ENCODE peak calls at places on chromosomes 16 and 17, in six cellular contexts. Z, Q, B, J, K and V are unnamed samples.

GRCh38 chr16:77171750-77172635 is 19.0 kb upstream of the MON1B start:
- DNase-seq in Z (peak), Q (no peak), B (no peak), J (peak), K (peak), V (peak)

GRCh38 chr17:74742153-74742515 is 5.1 kb downstream of the RAB37 start:
- DNase-seq in Z (no peak), Q (no peak), B (peak), J (peak), K (no peak), V (no peak)

GRCh38 chr16:79792952-79793351 is 192.4 kb upstream of the MAF start:
- DNase-seq in Z (peak), Q (no peak), B (no peak), J (peak), K (no peak), V (no peak)

GRCh38 chr16:76946879-76947278 is 244.1 kb upstream of the MON1B start:
- DNase-seq in Z (peak), Q (no peak), B (no peak), J (peak), K (peak), V (no peak)

GRCh38 chr16:50045412-50045811 is 20.4 kb upstream of the HEATR3 start:
- DNase-seq in Z (no peak), Q (no peak), B (no peak), J (no peak), K (no peak), V (no peak)

GRCh38 chr16:84599528-84600202 is 18.2 kb downstream of the COTL1 start:
- DNase-seq in Z (peak), Q (peak), B (peak), J (peak), K (peak), V (peak)

GRCh38 chr17:45394001-45394912 is 38.4 kb downstream of the ARHGAP27 start:
- DNase-seq in Z (no peak), Q (no peak), B (no peak), J (no peak), K (no peak), V (no peak)

GRCh38 chr17:55294042-55294751 is 29.4 kb downstream of the HLF start:
- DNase-seq in Z (no peak), Q (no peak), B (no peak), J (no peak), K (no peak), V (no peak)

GRCh38 chr16:66903544-66904427 is 14.9 kb downstream of the CDH16 start:
- DNase-seq in Z (peak), Q (no peak), B (peak), J (no peak), K (no peak), V (no peak)

GRCh38 chr17:156946-157345 is 19.6 kb downstream of the SCGB1C2 start:
- DNase-seq in Z (no peak), Q (no peak), B (no peak), J (no peak), K (no peak), V (no peak)

GRCh38 chr16:87207509-87207908 is 109.7 kb downstream of the C16orf95 start:
- DNase-seq in Z (no peak), Q (no peak), B (no peak), J (no peak), K (peak), V (no peak)

GRCh38 chr17:57595426-57595825 is 149.7 kb downstream of the CCDC182 start:
- DNase-seq in Z (no peak), Q (no peak), B (no peak), J (no peak), K (no peak), V (no peak)

GRCh38 chr16:86945166-86945900 is 367.0 kb downstream of the FOXL1 start:
- DNase-seq in Z (no peak), Q (no peak), B (no peak), J (no peak), K (no peak), V (no peak)

GRCh38 chr16:88810868-88811599 is 694 bp downstream of the APRT start:
- DNase-seq in Z (peak), Q (peak), B (peak), J (peak), K (peak), V (no peak)

GRCh38 chr16:81520151-81520470 is 75.5 kb downstream of the CMIP start:
- DNase-seq in Z (no peak), Q (no peak), B (no peak), J (no peak), K (no peak), V (no peak)

GRCh38 chr16:11407047-11407982 is 62.1 kb downstream of the RMI2 start:
- DNase-seq in Z (peak), Q (peak), B (no peak), J (peak), K (peak), V (peak)